ENCODE peak calls at places on chromosomes 1 and 21, in four cellular contexts. One of them, this sample, is unnamed.

GRCh38 chr1:3803905-3804626 is 7.8 kb upstream of the LRRC47 start:
- DNase-seq in spleen: no peak
- DNase-seq in heart left ventricle: no peak
- DNase-seq in Peyer's patch: no peak
- DNase-seq in this sample: no peak

GRCh38 chr1:12478612-12478985 is 139.4 kb downstream of the DHRS3 start:
- DNase-seq in heart left ventricle: no peak
- DNase-seq in Peyer's patch: peak; percentile 57
- DNase-seq in spleen: peak; percentile 81
- DNase-seq in this sample: no peak

GRCh38 chr1:10054465-10054864 is 21.7 kb downstream of the UBE4B start:
- DNase-seq in spleen: no peak
- DNase-seq in Peyer's patch: no peak
- DNase-seq in heart left ventricle: no peak
- DNase-seq in this sample: no peak

GRCh38 chr1:114715952-114716303 is 643 bp downstream of the NRAS start:
- DNase-seq in spleen: no peak
- DNase-seq in heart left ventricle: no peak
- DNase-seq in Peyer's patch: no peak
- DNase-seq in this sample: no peak

GRCh38 chr1:45353685-45354084 is 13.4 kb upstream of the MUTYH start:
- DNase-seq in Peyer's patch: no peak
- DNase-seq in heart left ventricle: no peak
- DNase-seq in spleen: no peak
- DNase-seq in this sample: no peak

GRCh38 chr1:240190881-240191385 is 99.2 kb downstream of the FMN2 start:
- DNase-seq in spleen: no peak
- DNase-seq in heart left ventricle: no peak
- DNase-seq in Peyer's patch: no peak
- DNase-seq in this sample: no peak

GRCh38 chr1:244112646-244113045 is 61.6 kb downstream of the ZBTB18 start:
- DNase-seq in spleen: no peak
- DNase-seq in Peyer's patch: no peak
- DNase-seq in heart left ventricle: no peak
- DNase-seq in this sample: no peak

GRCh38 chr1:203320546-203321272 is 15.4 kb downstream of the BTG2 start:
- DNase-seq in heart left ventricle: peak; percentile 54
- DNase-seq in Peyer's patch: peak; percentile 67
- DNase-seq in spleen: peak; percentile 93
- DNase-seq in this sample: peak; percentile 54

GRCh38 chr1:6444377-6444776 is 19.8 kb downstream of the ESPN start:
- DNase-seq in heart left ventricle: no peak
- DNase-seq in spleen: no peak
- DNase-seq in Peyer's patch: no peak
- DNase-seq in this sample: no peak

GRCh38 chr21:26546698-26547097 is 26.4 kb downstream of the CYYR1 start:
- DNase-seq in spleen: peak; percentile 79
- DNase-seq in heart left ventricle: peak; percentile 58
- DNase-seq in Peyer's patch: no peak
- DNase-seq in this sample: no peak
- TF ChIP-seq POLR2A in spleen: no peak
- TF ChIP-seq POLR2A in heart left ventricle: no peak
- TF ChIP-seq POLR2A in Peyer's patch: no peak
- TF ChIP-seq POLR2A in this sample: no peak

DNA sequence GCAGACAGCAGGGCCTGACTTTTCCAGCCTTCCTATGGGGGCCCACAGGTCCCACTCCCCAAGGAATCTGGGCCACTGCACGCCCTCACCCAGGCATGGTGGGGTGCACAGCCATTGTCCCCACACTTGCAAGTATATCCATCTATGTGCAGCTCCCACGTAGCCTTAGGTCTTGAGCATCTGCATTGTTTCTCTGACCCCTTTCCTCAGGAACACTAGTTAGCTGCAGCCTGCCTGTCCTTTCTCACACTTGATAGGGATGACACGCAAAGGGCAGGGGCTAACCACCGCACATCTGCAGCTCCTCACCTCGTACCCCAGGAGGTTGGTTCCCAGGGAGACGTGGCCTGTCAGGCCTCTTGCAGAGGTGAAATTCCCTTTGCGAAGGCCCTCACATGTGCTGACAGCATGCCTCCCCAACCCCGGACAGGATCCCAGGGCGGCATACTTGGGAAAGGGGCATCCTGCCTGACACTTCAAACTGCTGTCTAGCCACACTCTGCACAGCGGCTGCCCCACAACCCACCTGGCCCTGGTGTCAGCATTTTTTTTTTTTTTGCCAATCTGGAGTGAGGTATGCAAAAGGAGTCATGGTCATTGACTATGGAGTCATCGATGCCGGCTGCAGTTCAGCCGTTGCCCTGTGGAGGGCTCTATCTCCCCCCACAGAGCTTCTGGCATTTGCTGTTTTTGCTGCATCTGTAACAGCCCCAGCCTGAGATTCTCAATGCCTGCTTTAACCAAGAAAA is 5.0 kb downstream of the JMJD4 start:
- DNase-seq in spleen: no peak
- DNase-seq in Peyer's patch: peak; percentile 60
- DNase-seq in heart left ventricle: no peak
- DNase-seq in this sample: no peak
- TF ChIP-seq POLR2A in spleen: no peak
- TF ChIP-seq POLR2A in Peyer's patch: no peak
- TF ChIP-seq POLR2A in heart left ventricle: no peak
- TF ChIP-seq POLR2A in this sample: peak; percentile 42

GRCh38 chr1:39003464-39003752 is 12.3 kb downstream of the AKIRIN1 start:
- DNase-seq in Peyer's patch: no peak
- DNase-seq in spleen: no peak
- DNase-seq in heart left ventricle: no peak
- DNase-seq in this sample: no peak

GRCh38 chr1:39006287-39006686 is 15.2 kb downstream of the AKIRIN1 start:
- DNase-seq in Peyer's patch: no peak
- DNase-seq in heart left ventricle: no peak
- DNase-seq in spleen: no peak
- DNase-seq in this sample: no peak

GRCh38 chr1:39001516-39002389 is 10.7 kb downstream of the AKIRIN1 start:
- DNase-seq in spleen: no peak
- DNase-seq in Peyer's patch: no peak
- DNase-seq in heart left ventricle: no peak
- DNase-seq in this sample: no peak

GRCh38 chr1:39003787-39004186 is 12.7 kb downstream of the AKIRIN1 start:
- DNase-seq in spleen: no peak
- DNase-seq in heart left ventricle: no peak
- DNase-seq in Peyer's patch: no peak
- DNase-seq in this sample: no peak

DNA sequence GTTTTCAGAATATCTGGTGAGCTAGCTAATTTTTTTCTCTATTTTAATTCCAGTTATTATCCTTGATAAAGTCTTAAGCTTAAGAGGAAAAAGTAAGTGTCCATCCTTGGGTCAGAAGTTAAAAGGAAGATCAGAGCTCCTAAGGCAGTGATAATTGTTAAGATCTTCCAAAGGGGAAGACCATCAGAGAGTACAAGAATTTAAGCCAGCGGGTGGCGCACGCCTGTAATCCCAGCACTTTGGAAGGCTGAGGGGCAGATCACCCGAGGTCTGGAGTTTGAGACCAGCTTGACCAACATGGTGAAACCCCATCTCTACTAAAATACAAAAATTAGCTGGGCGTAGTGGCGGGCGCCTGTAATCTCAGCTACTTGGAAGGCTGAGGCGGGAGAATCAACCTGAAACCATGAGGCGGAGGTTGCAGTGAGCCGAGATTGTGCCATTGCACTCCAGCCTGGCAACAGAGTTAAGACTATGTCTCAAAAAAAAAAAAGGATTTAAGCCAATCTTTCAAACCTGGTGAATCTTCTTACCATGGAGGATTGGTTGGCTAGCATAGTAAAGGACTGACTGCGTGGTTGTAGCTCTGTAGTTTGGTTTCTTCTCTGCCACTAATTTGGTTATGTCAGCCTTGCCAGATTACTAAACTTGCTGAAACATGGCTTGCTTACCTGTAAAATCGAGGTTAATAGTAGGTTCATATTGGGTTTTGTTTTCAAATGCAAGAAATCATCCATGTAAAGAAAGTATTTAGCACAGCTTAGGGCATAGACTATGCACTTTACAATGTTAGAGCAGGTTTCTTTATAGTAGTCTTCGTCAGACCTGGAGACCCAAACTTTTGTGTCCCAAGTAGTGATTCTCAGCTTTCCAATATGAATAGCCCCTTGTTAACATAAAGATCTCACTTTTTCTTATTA is 15.9 kb downstream of the AKIRIN1 start:
- DNase-seq in heart left ventricle: no peak
- DNase-seq in spleen: no peak
- DNase-seq in Peyer's patch: no peak
- DNase-seq in this sample: no peak
- TF ChIP-seq POLR2A in heart left ventricle: no peak
- TF ChIP-seq POLR2A in spleen: no peak
- TF ChIP-seq POLR2A in Peyer's patch: no peak
- TF ChIP-seq POLR2A in this sample: peak; percentile 59

DNA sequence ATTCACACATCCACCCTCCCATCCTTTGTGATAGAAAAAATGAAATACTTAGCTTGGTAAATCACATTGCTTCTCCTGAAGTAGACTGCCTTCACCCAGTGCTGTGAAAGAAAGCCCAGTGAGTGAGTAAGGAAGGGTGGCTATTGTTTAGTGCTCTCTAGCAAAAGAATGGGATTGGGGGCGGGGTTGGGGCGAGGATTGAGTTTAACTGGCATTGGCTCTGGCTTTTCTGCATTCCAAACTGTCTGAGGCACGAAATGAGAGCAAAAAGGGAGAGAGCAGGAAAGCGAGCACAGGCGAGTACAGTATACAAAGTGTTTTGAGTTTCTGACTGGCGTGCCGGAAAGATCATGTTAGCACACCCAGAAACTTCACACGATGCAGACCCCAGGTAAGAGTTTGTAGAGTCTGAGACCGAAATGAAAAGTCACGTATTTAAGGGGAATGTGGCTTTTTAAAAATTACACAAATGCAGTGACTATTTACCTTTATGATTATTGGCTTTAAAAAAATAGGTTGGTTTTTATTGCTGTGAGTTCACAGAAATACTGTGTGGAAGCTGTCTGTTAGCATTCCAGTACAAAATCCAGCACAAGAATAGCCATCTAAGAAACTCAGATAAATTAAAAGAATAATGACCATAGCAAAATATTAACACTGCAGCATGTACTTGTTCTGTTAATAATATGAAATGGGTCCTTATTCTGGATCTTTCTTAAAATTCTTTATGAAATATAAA is 155.4 kb downstream of the CLEC20A start:
- DNase-seq in heart left ventricle: peak; percentile 65
- DNase-seq in spleen: no peak
- DNase-seq in Peyer's patch: no peak
- DNase-seq in this sample: no peak
- TF ChIP-seq POLR2A in heart left ventricle: peak; percentile 23
- TF ChIP-seq POLR2A in spleen: no peak
- TF ChIP-seq POLR2A in Peyer's patch: no peak
- TF ChIP-seq POLR2A in this sample: no peak

This sample was measured in GM12892.